ENCODE peak calls at places on chromosomes 13 and 19, in five cellular contexts. One of them, this sample, is unnamed.

GRCh38 chr19:35471946-35472345 is 18.3 kb downstream of the KRTDAP start:
- DNase-seq in breast epithelium: no peak
- DNase-seq in cardiac fibroblast: no peak
- DNase-seq in fibroblast of lung: no peak
- DNase-seq in lower leg skin: no peak
- DNase-seq in this sample: no peak

GRCh38 chr13:113935523-113935922 is 38.4 kb downstream of the C13orf46 start:
- DNase-seq in breast epithelium: no peak
- DNase-seq in cardiac fibroblast: no peak
- DNase-seq in fibroblast of lung: no peak
- DNase-seq in lower leg skin: peak
- DNase-seq in this sample: no peak

GRCh38 chr13:30739646-30740642 is 4.6 kb downstream of the ALOX5AP start:
- DNase-seq in breast epithelium: no peak
- DNase-seq in cardiac fibroblast: peak
- DNase-seq in fibroblast of lung: peak
- DNase-seq in lower leg skin: no peak
- DNase-seq in this sample: peak

GRCh38 chr13:98155475-98156111 is 12.7 kb downstream of the FARP1 start:
- DNase-seq in breast epithelium: no peak
- DNase-seq in cardiac fibroblast: peak
- DNase-seq in fibroblast of lung: peak
- DNase-seq in lower leg skin: peak
- DNase-seq in this sample: peak

GRCh38 chr19:19258589-19259338 is 14.3 kb downstream of the TM6SF2 start:
- DNase-seq in breast epithelium: no peak
- DNase-seq in cardiac fibroblast: no peak
- DNase-seq in fibroblast of lung: no peak
- DNase-seq in lower leg skin: no peak
- DNase-seq in this sample: no peak

GRCh38 chr19:7230826-7231225 is 63.4 kb downstream of the INSR start:
- DNase-seq in breast epithelium: no peak
- DNase-seq in cardiac fibroblast: peak
- DNase-seq in fibroblast of lung: no peak
- DNase-seq in lower leg skin: peak
- DNase-seq in this sample: no peak

GRCh38 chr13:25042141-25042540 is 53.8 kb upstream of the PABPC3 start:
- DNase-seq in breast epithelium: no peak
- DNase-seq in cardiac fibroblast: no peak
- DNase-seq in fibroblast of lung: no peak
- DNase-seq in lower leg skin: no peak
- DNase-seq in this sample: no peak

GRCh38 chr13:40798380-40798779 is 9.0 kb downstream of the SLC25A15 start:
- DNase-seq in breast epithelium: peak
- DNase-seq in cardiac fibroblast: no peak
- DNase-seq in fibroblast of lung: no peak
- DNase-seq in lower leg skin: no peak
- DNase-seq in this sample: no peak

GRCh38 chr13:45861352-45861751 is 9.8 kb upstream of the SIAH3 start:
- DNase-seq in breast epithelium: no peak
- DNase-seq in cardiac fibroblast: no peak
- DNase-seq in fibroblast of lung: peak
- DNase-seq in lower leg skin: no peak
- DNase-seq in this sample: peak

GRCh38 chr19:42270346-42271044 is 1.4 kb downstream of the CIC start:
- DNase-seq in breast epithelium: no peak
- DNase-seq in cardiac fibroblast: peak
- DNase-seq in fibroblast of lung: peak
- DNase-seq in lower leg skin: no peak
- DNase-seq in this sample: no peak

GRCh38 chr19:28074773-28075172 is 1138.2 kb downstream of the UQCRFS1 start:
- DNase-seq in breast epithelium: no peak
- DNase-seq in cardiac fibroblast: no peak
- DNase-seq in fibroblast of lung: peak
- DNase-seq in lower leg skin: no peak
- DNase-seq in this sample: no peak

GRCh38 chr13:110815471-110816204 is 99.2 kb downstream of the ANKRD10 start:
- DNase-seq in breast epithelium: no peak
- DNase-seq in cardiac fibroblast: no peak
- DNase-seq in fibroblast of lung: no peak
- DNase-seq in lower leg skin: peak
- DNase-seq in this sample: no peak

GRCh38 chr19:58572026-58572817 is 913 bp downstream of the MZF1 start:
- DNase-seq in breast epithelium: peak
- DNase-seq in cardiac fibroblast: no peak
- DNase-seq in fibroblast of lung: no peak
- DNase-seq in lower leg skin: peak
- DNase-seq in this sample: no peak

GRCh38 chr19:13825489-13826475 is 30.5 kb downstream of the ZSWIM4 start:
- DNase-seq in breast epithelium: no peak
- DNase-seq in cardiac fibroblast: no peak
- DNase-seq in fibroblast of lung: no peak
- DNase-seq in lower leg skin: no peak
- DNase-seq in this sample: no peak

GRCh38 chr19:54208784-54209057 is 8.1 kb downstream of the RPS9 start:
- DNase-seq in breast epithelium: no peak
- DNase-seq in cardiac fibroblast: no peak
- DNase-seq in fibroblast of lung: peak
- DNase-seq in lower leg skin: no peak
- DNase-seq in this sample: no peak

GRCh38 chr13:89930861-89931260 is 1416.6 kb upstream of the MIR17HG start:
- DNase-seq in breast epithelium: no peak
- DNase-seq in cardiac fibroblast: peak
- DNase-seq in fibroblast of lung: no peak
- DNase-seq in lower leg skin: no peak
- DNase-seq in this sample: no peak

GRCh38 chr19:36686365-36687213 is 823 bp upstream of the ZNF567 start:
- DNase-seq in breast epithelium: no peak
- DNase-seq in cardiac fibroblast: peak
- DNase-seq in fibroblast of lung: no peak
- DNase-seq in lower leg skin: no peak
- DNase-seq in this sample: no peak

GRCh38 chr13:111612918-111613317 is 292.5 kb downstream of the TEX29 start:
- DNase-seq in breast epithelium: no peak
- DNase-seq in cardiac fibroblast: no peak
- DNase-seq in fibroblast of lung: no peak
- DNase-seq in lower leg skin: no peak
- DNase-seq in this sample: no peak

GRCh38 chr19:28466107-28467045 is 746.6 kb downstream of the UQCRFS1 start:
- DNase-seq in breast epithelium: no peak
- DNase-seq in cardiac fibroblast: peak
- DNase-seq in fibroblast of lung: peak
- DNase-seq in lower leg skin: peak
- DNase-seq in this sample: no peak

GRCh38 chr13:21971662-21972635 is 301.1 kb downstream of the FGF9 start:
- DNase-seq in breast epithelium: no peak
- DNase-seq in cardiac fibroblast: no peak
- DNase-seq in fibroblast of lung: no peak
- DNase-seq in lower leg skin: no peak
- DNase-seq in this sample: no peak

GRCh38 chr19:40962460-40962961 is 28.6 kb upstream of the CYP2B6 start:
- DNase-seq in breast epithelium: no peak
- DNase-seq in cardiac fibroblast: peak
- DNase-seq in fibroblast of lung: peak
- DNase-seq in lower leg skin: peak
- DNase-seq in this sample: no peak

GRCh38 chr19:1221141-1221903 is 15.7 kb downstream of the STK11 start:
- DNase-seq in breast epithelium: no peak
- DNase-seq in cardiac fibroblast: peak
- DNase-seq in fibroblast of lung: peak
- DNase-seq in lower leg skin: no peak
- DNase-seq in this sample: no peak

GRCh38 chr19:43638991-43639494 is 607 bp downstream of the CADM4 start:
- DNase-seq in breast epithelium: no peak
- DNase-seq in cardiac fibroblast: no peak
- DNase-seq in fibroblast of lung: no peak
- DNase-seq in lower leg skin: no peak
- DNase-seq in this sample: no peak

GRCh38 chr19:3838661-3839060 is 30.2 kb downstream of the ZFR2 start:
- DNase-seq in breast epithelium: no peak
- DNase-seq in cardiac fibroblast: no peak
- DNase-seq in fibroblast of lung: no peak
- DNase-seq in lower leg skin: no peak
- DNase-seq in this sample: no peak

DNA sequence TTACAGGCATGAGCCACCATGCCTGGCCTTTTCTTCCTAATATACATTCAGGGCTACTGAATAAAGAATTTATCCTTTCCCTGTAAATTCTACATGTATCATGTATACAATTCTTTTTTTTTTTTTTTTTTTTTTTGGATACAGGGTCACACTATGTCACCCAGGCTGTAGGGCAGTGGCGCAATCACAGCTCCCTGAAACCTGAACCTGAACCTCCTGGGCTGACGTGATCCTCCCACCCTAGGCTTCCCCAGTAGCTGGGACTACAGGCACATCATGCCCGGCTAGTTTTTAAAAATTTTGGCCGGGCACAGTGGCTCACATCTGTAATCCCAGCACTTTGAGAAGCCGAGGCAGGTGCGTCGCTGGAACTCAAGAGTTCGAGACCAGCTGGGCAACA is 6.5 kb upstream of the SLC44A2 start:
- DNase-seq in breast epithelium: no peak
- DNase-seq in cardiac fibroblast: no peak
- DNase-seq in fibroblast of lung: no peak
- DNase-seq in lower leg skin: no peak
- DNase-seq in this sample: no peak
- H3K4me3 ChIP-seq in breast epithelium: no peak
- H3K4me3 ChIP-seq in cardiac fibroblast: no peak
- H3K4me3 ChIP-seq in fibroblast of lung: no peak
- H3K4me3 ChIP-seq in lower leg skin: no peak
- H3K4me3 ChIP-seq in this sample: no peak

GRCh38 chr19:33055718-33056117 is 9.0 kb downstream of the RHPN2 start:
- DNase-seq in breast epithelium: no peak
- DNase-seq in cardiac fibroblast: peak
- DNase-seq in fibroblast of lung: peak
- DNase-seq in lower leg skin: no peak
- DNase-seq in this sample: no peak
- H3K4me3 ChIP-seq in breast epithelium: no peak
- H3K4me3 ChIP-seq in cardiac fibroblast: no peak
- H3K4me3 ChIP-seq in fibroblast of lung: no peak
- H3K4me3 ChIP-seq in lower leg skin: no peak
- H3K4me3 ChIP-seq in this sample: no peak

GRCh38 chr19:56668676-56669075 is 2.9 kb downstream of the ZNF835 start:
- DNase-seq in breast epithelium: no peak
- DNase-seq in cardiac fibroblast: no peak
- DNase-seq in fibroblast of lung: no peak
- DNase-seq in lower leg skin: peak
- DNase-seq in this sample: no peak

GRCh38 chr19:56671613-56671994 is at the start of gene ZNF835:
- DNase-seq in breast epithelium: peak
- DNase-seq in cardiac fibroblast: peak
- DNase-seq in fibroblast of lung: peak
- DNase-seq in lower leg skin: peak
- DNase-seq in this sample: no peak

GRCh38 chr19:56670961-56671612 is 470 bp downstream of the ZNF835 start:
- DNase-seq in breast epithelium: no peak
- DNase-seq in cardiac fibroblast: no peak
- DNase-seq in fibroblast of lung: no peak
- DNase-seq in lower leg skin: peak
- DNase-seq in this sample: no peak

GRCh38 chr19:56667311-56667870 is 4.2 kb downstream of the ZNF835 start:
- DNase-seq in breast epithelium: no peak
- DNase-seq in cardiac fibroblast: no peak
- DNase-seq in fibroblast of lung: no peak
- DNase-seq in lower leg skin: peak
- DNase-seq in this sample: no peak

DNA sequence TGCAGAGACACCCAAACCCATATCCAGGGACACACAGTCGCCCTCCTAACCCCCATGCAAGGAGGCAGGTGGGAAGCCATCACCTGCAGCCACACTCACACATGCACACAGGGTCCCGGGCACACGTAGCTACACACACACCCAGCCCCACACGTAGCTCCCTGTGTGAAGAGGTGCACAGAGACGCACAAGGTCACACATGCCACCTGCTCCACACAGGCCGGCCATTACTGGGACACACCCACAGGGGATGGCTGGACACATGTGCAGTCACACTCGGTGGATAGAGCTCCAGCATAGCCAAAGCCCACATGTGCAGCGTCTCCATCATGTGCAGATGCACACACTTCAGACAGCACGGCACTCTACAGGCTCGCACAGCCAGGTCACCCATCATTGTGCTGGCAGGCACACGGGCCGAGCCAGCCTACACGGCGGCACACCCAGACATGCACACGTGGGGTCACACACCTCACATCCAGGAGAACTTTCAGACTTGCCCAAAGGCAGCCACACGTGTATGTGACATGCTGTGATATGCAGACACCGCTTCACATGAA is 1.1 kb downstream of the ZNF835 start:
- DNase-seq in breast epithelium: no peak
- DNase-seq in cardiac fibroblast: no peak
- DNase-seq in fibroblast of lung: no peak
- DNase-seq in lower leg skin: peak
- DNase-seq in this sample: no peak
- H3K4me3 ChIP-seq in breast epithelium: peak
- H3K4me3 ChIP-seq in cardiac fibroblast: no peak
- H3K4me3 ChIP-seq in fibroblast of lung: no peak
- H3K4me3 ChIP-seq in lower leg skin: no peak
- H3K4me3 ChIP-seq in this sample: no peak

GRCh38 chr13:99311137-99311536 is 3.9 kb upstream of the GPR183 start:
- DNase-seq in breast epithelium: no peak
- DNase-seq in cardiac fibroblast: no peak
- DNase-seq in fibroblast of lung: peak
- DNase-seq in lower leg skin: no peak
- DNase-seq in this sample: no peak

GRCh38 chr13:99310382-99311031 is 3.3 kb upstream of the GPR183 start:
- DNase-seq in breast epithelium: no peak
- DNase-seq in cardiac fibroblast: peak
- DNase-seq in fibroblast of lung: peak
- DNase-seq in lower leg skin: no peak
- DNase-seq in this sample: peak

GRCh38 chr13:99307648-99308339 is 595 bp upstream of the GPR183 start:
- DNase-seq in breast epithelium: no peak
- DNase-seq in cardiac fibroblast: peak
- DNase-seq in fibroblast of lung: peak
- DNase-seq in lower leg skin: peak
- DNase-seq in this sample: no peak

GRCh38 chr13:99307247-99307646 is at the start of gene GPR183:
- DNase-seq in breast epithelium: no peak
- DNase-seq in cardiac fibroblast: peak
- DNase-seq in fibroblast of lung: peak
- DNase-seq in lower leg skin: no peak
- DNase-seq in this sample: no peak

DNA sequence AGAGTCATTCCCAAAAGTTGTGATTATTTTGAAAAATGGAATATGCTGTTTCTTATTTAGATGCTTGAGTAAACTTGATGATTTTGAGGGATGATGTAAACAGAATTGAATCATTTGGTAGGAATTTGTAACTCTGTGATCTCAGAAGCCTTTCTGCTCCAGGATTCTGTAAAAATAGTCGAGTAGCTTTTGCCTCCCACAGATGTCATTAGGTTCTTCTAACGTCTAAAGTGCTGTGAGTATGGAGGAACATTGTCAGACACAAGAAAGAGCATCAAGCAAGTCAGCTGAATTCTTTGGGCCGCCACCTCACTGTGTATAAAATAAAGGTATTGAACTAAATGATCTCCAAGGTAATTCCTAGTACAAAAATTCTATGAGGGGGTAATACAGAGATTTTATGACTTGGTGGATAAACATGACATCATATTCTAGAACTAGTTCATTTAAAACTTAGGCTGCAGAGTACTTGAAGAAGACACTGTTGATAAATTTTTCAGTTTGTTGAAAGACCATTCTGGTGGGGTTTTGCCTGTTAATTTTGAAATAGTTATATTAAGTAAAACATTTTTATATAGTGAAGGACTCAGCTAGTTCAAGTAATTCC is 1.4 kb upstream of the GPR183 start:
- DNase-seq in breast epithelium: no peak
- DNase-seq in cardiac fibroblast: peak
- DNase-seq in fibroblast of lung: peak
- DNase-seq in lower leg skin: no peak
- DNase-seq in this sample: no peak
- H3K4me3 ChIP-seq in breast epithelium: no peak
- H3K4me3 ChIP-seq in cardiac fibroblast: no peak
- H3K4me3 ChIP-seq in fibroblast of lung: no peak
- H3K4me3 ChIP-seq in lower leg skin: no peak
- H3K4me3 ChIP-seq in this sample: no peak